ENCODE peak calls at places on chromosomes 12 and 14, in eight cellular contexts. P is adrenal gland, W is H9, X is heart right ventricle, I is RWPE2, V is stomach, H is lower lobe of right lung, M is cardiac muscle cell. F is an unnamed sample.

GRCh38 chr12:58988643-58989042 is 68.3 kb upstream of the LRIG3 start:
- DNase-seq in P (no peak), I (no peak), X (no peak), H (no peak), M (no peak), V (no peak), W (no peak), F (no peak)

GRCh38 chr14:55532645-55533309 is 47.2 kb upstream of the KTN1 start:
- DNase-seq in P (no peak), H (no peak), W (no peak), V (no peak), M (no peak), X (no peak), I (no peak), F (no peak)

GRCh38 chr14:26191123-26191522 is 406.7 kb downstream of the NOVA1 start:
- DNase-seq in M (peak; percentile 39), P (no peak), W (no peak), V (no peak), I (no peak), H (no peak), X (no peak), F (no peak)

GRCh38 chr12:121475279-121475678 is 75.4 kb downstream of the RNF34 start:
- DNase-seq in P (no peak), X (no peak), W (no peak), I (no peak), V (no peak), M (no peak), H (no peak), F (no peak)

GRCh38 chr14:100131181-100131580 is 28.3 kb downstream of the DEGS2 start:
- DNase-seq in H (no peak), I (no peak), W (peak; percentile 61), P (no peak), X (no peak), M (no peak), V (peak; percentile 78), F (no peak)

GRCh38 chr12:120851939-120852338 is 52.2 kb downstream of the SPPL3 start:
- DNase-seq in H (no peak), X (no peak), V (no peak), P (no peak), I (no peak), W (no peak), M (no peak), F (no peak)

GRCh38 chr14:90554341-90554740 is 157.5 kb downstream of the CALM1 start:
- DNase-seq in W (no peak), M (no peak), H (peak; percentile 70), I (peak; percentile 45), P (no peak), V (peak; percentile 85), X (peak; percentile 63), F (no peak)

GRCh38 chr12:112473056-112473455 is 54.3 kb downstream of the PTPN11 start:
- DNase-seq in V (no peak), P (no peak), M (peak; percentile 11), I (no peak), X (no peak), H (no peak), W (no peak), F (no peak)

GRCh38 chr14:29168149-29168548 is 401.6 kb downstream of the FOXG1 start:
- DNase-seq in I (no peak), P (no peak), W (peak; percentile 76), X (no peak), M (no peak), V (no peak), H (no peak), F (no peak)

GRCh38 chr12:62270872-62271271 is 10.7 kb downstream of the USP15 start:
- DNase-seq in I (no peak), P (no peak), V (no peak), M (no peak), H (no peak), W (no peak), X (no peak), F (no peak)
- H3K4me1 ChIP-seq in I (peaks cover 24% of the 10 kb centered on the region), P (peaks cover 40% of the 10 kb centered on the region), V (peaks cover 42% of the 10 kb centered on the region), M (peaks cover 58% of the 10 kb centered on the region), H (peaks cover 92% of the 10 kb centered on the region), W (no peaks in the 10 kb centered on the region), X (peaks cover 7% of the 10 kb centered on the region), F (peaks cover 87% of the 10 kb centered on the region)

GRCh38 chr12:101767537-101767936 is 28.3 kb upstream of the SYCP3 start:
- DNase-seq in V (no peak), H (no peak), M (no peak), W (no peak), I (no peak), X (no peak), P (no peak), F (no peak)
- TF ChIP-seq CTCF in V (no peak), H (no peak), M (no peak), W (no peak), I (no peak), X (no peak), P (no peak), F (no peak)

GRCh38 chr12:52197371-52198231 is 5.8 kb upstream of the KRT80 start:
- DNase-seq in V (peak; percentile 57), P (peak; percentile 67), W (no peak), M (peak; percentile 71), H (peak; percentile 75), X (no peak), I (no peak), F (no peak)
- H3K4me1 ChIP-seq in V (peaks cover 14% of the 10 kb centered on the region), P (peaks cover 16% of the 10 kb centered on the region), W (peaks cover 2% of the 10 kb centered on the region), M (peaks cover 27% of the 10 kb centered on the region), H (peaks cover 61% of the 10 kb centered on the region), X (peaks cover 11% of the 10 kb centered on the region), I (peaks cover 22% of the 10 kb centered on the region), F (peaks cover 52% of the 10 kb centered on the region)

GRCh38 chr12:100331871-100332270 is 25.0 kb upstream of the SLC17A8 start:
- DNase-seq in M (no peak), I (no peak), X (no peak), W (no peak), H (no peak), P (no peak), V (no peak), F (no peak)
- TF ChIP-seq CTCF in M (no peak), I (no peak), X (no peak), W (no peak), H (no peak), P (no peak), V (no peak), F (no peak)

GRCh38 chr12:49550853-49551252 is 12.0 kb downstream of the KCNH3 start:
- DNase-seq in H (no peak), M (no peak), I (no peak), W (no peak), X (no peak), V (no peak), P (no peak), F (no peak)
- H3K4me1 ChIP-seq in H (peaks cover 12% of the 10 kb centered on the region), M (no peaks in the 10 kb centered on the region), I (peaks cover 8% of the 10 kb centered on the region), W (no peaks in the 10 kb centered on the region), X (no peaks in the 10 kb centered on the region), V (peaks cover 11% of the 10 kb centered on the region), P (peaks cover 7% of the 10 kb centered on the region), F (peaks cover 17% of the 10 kb centered on the region)

GRCh38 chr12:27243804-27244679 is at the start of gene STK38L:
- DNase-seq in H (peak; percentile 99), I (peak; percentile 83), P (peak; percentile 98), W (peak; percentile 99), M (peak; percentile 98), V (peak; percentile 97), X (peak; percentile 98), F (peak; percentile 96)
- TF ChIP-seq CTCF in H (peak; percentile 16), I (peak; percentile 18), P (peak; percentile 35), W (peak; percentile 32), M (peak; percentile 23), V (peak; percentile 33), X (peak; percentile 9), F (no peak)

GRCh38 chr12:104670439-104671406 is 214.0 kb downstream of the CHST11 start:
- DNase-seq in W (no peak), I (no peak), X (no peak), V (no peak), H (peak; percentile 76), M (no peak), P (peak; percentile 38), F (no peak)
- H3K4me1 ChIP-seq in W (peaks cover 2% of the 10 kb centered on the region), I (peaks cover 48% of the 10 kb centered on the region), X (peaks cover 30% of the 10 kb centered on the region), V (peaks cover 67% of the 10 kb centered on the region), H (peaks cover 79% of the 10 kb centered on the region), M (peaks cover 64% of the 10 kb centered on the region), P (peaks cover 26% of the 10 kb centered on the region), F (peaks cover 72% of the 10 kb centered on the region)

GRCh38 chr14:64773577-64773976 is 69.4 kb downstream of the PLEKHG3 start:
- DNase-seq in V (no peak), I (peak; percentile 53), H (no peak), X (no peak), W (no peak), P (no peak), M (no peak), F (no peak)

GRCh38 chr14:64770751-64771150 is 66.5 kb downstream of the PLEKHG3 start:
- DNase-seq in V (no peak), W (no peak), I (peak; percentile 73), X (no peak), M (no peak), P (no peak), H (no peak), F (no peak)

GRCh38 chr14:64773046-64773445 is 68.8 kb downstream of the PLEKHG3 start:
- DNase-seq in M (no peak), X (no peak), W (no peak), V (no peak), H (no peak), I (no peak), P (no peak), F (no peak)

GRCh38 chr14:64771161-64771560 is 66.9 kb downstream of the PLEKHG3 start:
- DNase-seq in M (no peak), V (no peak), I (no peak), W (no peak), X (no peak), H (no peak), P (no peak), F (no peak)

DNA sequence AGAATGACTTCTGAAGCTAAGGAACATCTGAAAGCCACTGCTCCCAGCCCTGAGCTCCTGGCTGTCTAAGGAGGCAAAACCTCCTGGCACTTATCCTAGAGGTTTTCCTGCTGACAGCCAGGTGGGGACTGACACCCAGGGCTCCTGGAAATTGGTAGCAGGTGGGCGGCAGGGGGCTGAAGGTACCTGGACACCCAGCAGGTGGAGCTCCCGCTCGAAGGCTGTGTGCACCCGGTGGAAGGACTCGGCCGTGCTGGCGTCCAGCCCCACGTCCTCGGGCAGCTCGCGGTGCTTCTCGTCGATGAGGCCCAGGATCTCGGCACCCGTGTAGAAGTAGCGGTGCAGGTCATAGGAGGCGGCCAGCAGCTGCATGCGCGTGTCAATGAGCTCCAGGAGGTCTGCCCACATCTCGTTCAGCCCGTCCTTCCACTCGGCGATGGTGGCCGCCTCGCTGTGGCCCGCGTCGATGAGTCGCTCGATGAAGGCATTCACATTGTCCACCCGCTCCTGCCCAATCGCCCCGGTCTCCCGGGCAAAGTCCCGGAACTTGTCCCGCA is 68.2 kb downstream of the PLEKHG3 start:
- DNase-seq in V (no peak), H (no peak), I (peak; percentile 72), P (no peak), X (no peak), M (no peak), W (peak; percentile 68), F (no peak)
- TF ChIP-seq CTCF in V (no peak), H (no peak), I (no peak), P (no peak), X (no peak), M (no peak), W (peak; percentile 51), F (no peak)